ENCODE peak calls at places on chromosomes 3 and 15, in five cellular contexts. R is central memory CD4-positive, alpha-beta T cell; L is B cell; N is activated T-cell treated with anti-CD3 and anti-CD28 coated beads, Interleukin-2, amount 50 U/mL, for 1 hour; A is breast epithelium. Z is an unnamed sample.

GRCh38 chr3:791442-791841 is 301.4 kb upstream of the CNTN6 start:
- DNase-seq in L (no peak), N (no peak), R (no peak), A (no peak), Z (no peak)

GRCh38 chr3:31096661-31097060 is 202.2 kb upstream of the GADL1 start:
- DNase-seq in L (no peak), N (no peak), R (no peak), A (no peak), Z (no peak)

GRCh38 chr15:60840703-60841411 is 361.9 kb upstream of the ICE2 start:
- DNase-seq in R (peak; percentile 77), N (peak; percentile 46), L (no peak), A (no peak), Z (peak; percentile 77)

GRCh38 chr3:144663456-144664063 is 691.9 kb downstream of the DIPK2A start:
- DNase-seq in N (no peak), L (no peak), A (no peak), R (no peak), Z (no peak)

GRCh38 chr3:29643034-29643425 is 362.2 kb downstream of the RBMS3 start:
- DNase-seq in R (no peak), A (no peak), N (no peak), L (no peak), Z (no peak)

GRCh38 chr3:37662708-37663107 is 199.0 kb upstream of the CTDSPL start:
- DNase-seq in A (no peak), N (no peak), L (no peak), R (no peak), Z (no peak)

GRCh38 chr3:127020543-127020942 is 37.6 kb downstream of the PLXNA1 start:
- DNase-seq in N (no peak), R (no peak), L (no peak), A (no peak), Z (no peak)

GRCh38 chr3:185332026-185332735 is 30.8 kb upstream of the MAP3K13 start:
- DNase-seq in A (no peak), L (peak; percentile 31), N (no peak), R (no peak), Z (no peak)

GRCh38 chr3:114043205-114043604 is 13.1 kb downstream of the CCDC191 start:
- DNase-seq in L (peak; percentile 47), R (no peak), N (no peak), A (no peak), Z (no peak)

GRCh38 chr15:26838742-26839460 is 28.0 kb upstream of the GABRA5 start:
- DNase-seq in N (no peak), R (no peak), L (peak; percentile 5), A (no peak), Z (no peak)

GRCh38 chr3:155995525-155996370 is 124.6 kb upstream of the KCNAB1 start:
- DNase-seq in R (no peak), N (no peak), A (no peak), L (peak; percentile 10), Z (no peak)

GRCh38 chr15:90037961-90038633 is 37.0 kb downstream of the ZNF710 start:
- DNase-seq in R (peak; percentile 56), L (peak; percentile 63), N (no peak), A (no peak), Z (peak; percentile 76)

GRCh38 chr15:47066386-47066785 is 650.9 kb upstream of the SEMA6D start:
- DNase-seq in N (no peak), L (no peak), A (no peak), R (no peak), Z (no peak)

GRCh38 chr15:76239786-76240185 is 71.5 kb downstream of the ETFA start:
- DNase-seq in N (no peak), A (no peak), L (no peak), R (no peak), Z (no peak)

GRCh38 chr3:156474560-156475389 is 80.1 kb downstream of the SSR3 start:
- DNase-seq in A (no peak), L (no peak), R (no peak), N (no peak), Z (no peak)

GRCh38 chr3:37862219-37862711 is 585 bp downstream of the CTDSPL start:
- DNase-seq in R (no peak), N (peak; percentile 54), A (no peak), L (peak; percentile 16), Z (peak; percentile 78)